ENCODE peak calls at places on chromosomes 1 and 21, in ten cellular contexts. E is ovary; L is AG08396; J is germinal center; Y is bronchial epithelial cell; X is effector CD4-positive, alpha-beta T cell; V is posterior vena cava; R is Kasumi-1; H is astrocyte of the cerebellum; D is right lobe of liver. Z is an unnamed sample.

GRCh38 chr1:11058026-11058425 is 1.8 kb downstream of the SRM start:
- DNase-seq in X (no peak), H (no peak), V (peak), D (no peak), J (no peak), E (no peak), Y (no peak), R (no peak), L (no peak), Z (no peak)

GRCh38 chr1:116921937-116922336 is 12.2 kb downstream of the PTGFRN start:
- DNase-seq in H (no peak), Y (no peak), L (no peak), J (no peak), E (no peak), X (no peak), D (no peak), R (no peak), V (no peak), Z (no peak)

GRCh38 chr1:6260961-6261614 is at the start of gene GPR153:
- DNase-seq in H (no peak), X (no peak), J (peak), R (peak), D (no peak), L (peak), V (no peak), Y (no peak), E (peak), Z (peak)

GRCh38 chr1:99672022-99672421 is 26.1 kb downstream of the PALMD start:
- DNase-seq in L (no peak), V (no peak), D (no peak), R (no peak), X (no peak), Y (no peak), J (no peak), H (no peak), E (no peak), Z (no peak)

GRCh38 chr1:10338047-10338446 is 60.8 kb upstream of the PGD start:
- DNase-seq in X (peak), E (peak), H (peak), Y (peak), D (no peak), L (peak), J (peak), V (no peak), R (peak), Z (no peak)

GRCh38 chr1:108643492-108644333 is 17.2 kb downstream of the HENMT1 start:
- DNase-seq in L (peak), V (no peak), J (peak), E (no peak), X (peak), R (peak), D (no peak), H (peak), Y (peak), Z (peak)

GRCh38 chr1:227769601-227770494 is 34.6 kb downstream of the SNAP47 start:
- DNase-seq in J (no peak), R (no peak), V (no peak), X (no peak), L (no peak), H (no peak), Y (no peak), E (peak), D (peak), Z (no peak)

GRCh38 chr1:7549693-7550161 is 221.4 kb upstream of the VAMP3 start:
- DNase-seq in J (no peak), Y (peak), X (no peak), E (no peak), H (no peak), D (peak), V (peak), L (no peak), R (no peak), Z (no peak)

GRCh38 chr1:18262726-18263125 is 155.1 kb downstream of the IGSF21 start:
- DNase-seq in J (no peak), E (no peak), V (no peak), L (no peak), X (no peak), Y (no peak), H (no peak), R (no peak), D (no peak), Z (no peak)

GRCh38 chr1:215844266-215844665 is 277.2 kb downstream of the KCTD3 start:
- DNase-seq in Y (no peak), H (no peak), L (no peak), D (no peak), J (no peak), V (no peak), R (no peak), X (no peak), E (no peak), Z (no peak)

GRCh38 chr21:14084068-14084501 is 126.7 kb downstream of the LIPI start:
- DNase-seq in H (no peak), J (no peak), Y (no peak), L (peak), X (no peak), R (no peak), E (no peak), D (no peak), V (no peak), Z (no peak)

GRCh38 chr1:9101510-9102146 is 27.3 kb downstream of the GPR157 start:
- DNase-seq in H (peak), X (no peak), V (no peak), E (peak), J (peak), L (peak), Y (no peak), R (peak), D (no peak), Z (no peak)

GRCh38 chr1:59936358-59936821 is 9.8 kb upstream of the CYP2J2 start:
- DNase-seq in R (no peak), X (no peak), V (no peak), Y (no peak), J (no peak), H (no peak), D (peak), E (no peak), L (no peak), Z (no peak)

GRCh38 chr1:58432813-58433668 is 113.5 kb downstream of the OMA1 start:
- DNase-seq in H (peak), J (peak), L (peak), V (no peak), D (no peak), X (no peak), E (no peak), R (no peak), Y (peak), Z (no peak)

GRCh38 chr1:226195144-226195543 is 8.6 kb upstream of the ACBD3 start:
- DNase-seq in J (no peak), E (no peak), H (no peak), D (no peak), L (no peak), X (no peak), V (no peak), R (no peak), Y (no peak), Z (no peak)

GRCh38 chr1:47231314-47232186 is 475 bp downstream of the TAL1 start:
- DNase-seq in Y (peak), L (peak), X (no peak), J (no peak), R (peak), D (no peak), H (peak), E (no peak), V (no peak), Z (no peak)

GRCh38 chr1:167631987-167632680 is 2.1 kb downstream of the RCSD1 start:
- DNase-seq in L (no peak), J (no peak), R (peak), Y (no peak), X (no peak), E (no peak), V (no peak), D (no peak), H (no peak), Z (peak)

GRCh38 chr1:31727849-31728248 is 24.0 kb upstream of the COL16A1 start:
- DNase-seq in J (no peak), E (no peak), D (no peak), V (no peak), Y (no peak), X (no peak), L (no peak), H (no peak), R (no peak), Z (no peak)

GRCh38 chr1:173122344-173122880 is 71.7 kb upstream of the TNFSF18 start:
- DNase-seq in X (no peak), R (no peak), L (no peak), V (no peak), D (no peak), E (no peak), H (no peak), Y (no peak), J (no peak), Z (no peak)

GRCh38 chr1:34013958-34014737 is 150.3 kb downstream of the HMGB4 start:
- DNase-seq in E (no peak), L (peak), Y (no peak), X (no peak), V (no peak), R (no peak), D (no peak), H (no peak), J (peak), Z (no peak)

GRCh38 chr1:55012661-55013060 is 13.9 kb downstream of the BSND start:
- DNase-seq in D (no peak), L (no peak), H (no peak), E (no peak), Y (no peak), V (no peak), J (no peak), X (no peak), R (no peak), Z (no peak)

GRCh38 chr1:220875233-220875632 is 4.0 kb upstream of the HLX start:
- DNase-seq in H (no peak), L (no peak), X (no peak), D (no peak), V (no peak), J (no peak), R (no peak), E (no peak), Y (no peak), Z (no peak)

GRCh38 chr1:243903904-243904303 is 53.9 kb upstream of the AKT3 start:
- DNase-seq in V (no peak), Y (peak), E (no peak), R (no peak), H (no peak), D (no peak), X (no peak), J (no peak), L (no peak), Z (no peak)

GRCh38 chr1:27504588-27505419 is 14.8 kb upstream of the WASF2 start:
- DNase-seq in Y (peak), V (peak), X (no peak), J (peak), L (peak), R (no peak), D (peak), E (peak), H (no peak), Z (no peak)

GRCh38 chr1:21536223-21536622 is 27.0 kb downstream of the ALPL start:
- DNase-seq in J (no peak), V (no peak), E (no peak), L (no peak), Y (no peak), H (no peak), R (no peak), X (no peak), D (no peak), Z (no peak)

GRCh38 chr1:179105393-179105792 is 23.5 kb downstream of the TOR3A start:
- DNase-seq in L (no peak), V (no peak), J (peak), H (no peak), X (no peak), R (peak), E (no peak), D (no peak), Y (peak), Z (no peak)

GRCh38 chr1:99589186-99589636 is 56.7 kb upstream of the PALMD start:
- DNase-seq in E (no peak), R (no peak), D (no peak), H (no peak), X (no peak), Y (no peak), L (no peak), J (no peak), V (no peak), Z (no peak)

GRCh38 chr21:26756491-26757159 is 88.6 kb downstream of the ADAMTS1 start:
- DNase-seq in V (no peak), L (no peak), D (no peak), X (no peak), H (peak), E (no peak), Y (no peak), J (no peak), R (no peak), Z (no peak)

GRCh38 chr1:94284481-94284880 is 47.1 kb upstream of the ARHGAP29 start:
- DNase-seq in E (no peak), Y (no peak), D (no peak), R (no peak), J (no peak), H (peak), X (no peak), L (peak), V (no peak), Z (no peak)

GRCh38 chr1:92749024-92749634 is 35.8 kb downstream of the EVI5 start:
- DNase-seq in E (no peak), V (no peak), D (no peak), X (peak), L (peak), H (peak), J (peak), Y (peak), R (peak), Z (no peak)

Z was measured in CD8-positive, alpha-beta memory T cell.